ENCODE peak calls at places on chromosomes 2 and 18, in six cellular contexts. R is nephron progenitor cell, B is A549, X is NCI-H748 treated with DMSO at 0.1 percent for 48 hours, M is posterior cingulate gyrus, H is EL. D is an unnamed sample.

GRCh38 chr2:233025706-233026105 is 6.8 kb upstream of the NEU2 start:
- DNase-seq in B (no peak), M (no peak), X (no peak), H (no peak), R (no peak), D (no peak)

GRCh38 chr2:157887946-157888345 is 11.8 kb upstream of the ACVR1 start:
- DNase-seq in R (no peak), H (no peak), B (no peak), X (no peak), M (no peak), D (no peak)

GRCh38 chr2:715847-716573 is 38.8 kb upstream of the TMEM18 start:
- DNase-seq in M (no peak), X (peak), H (no peak), B (peak), R (no peak), D (no peak)

GRCh38 chr18:11025671-11026070 is 123.7 kb downstream of the PIEZO2 start:
- DNase-seq in B (peak), R (no peak), X (no peak), H (peak), M (no peak), D (no peak)

GRCh38 chr2:95386031-95386430 is 16.5 kb upstream of the FAHD2A start:
- DNase-seq in M (no peak), B (no peak), R (no peak), X (no peak), H (no peak), D (no peak)

GRCh38 chr2:236360486-236360885 is 96.3 kb upstream of the ASB18 start:
- DNase-seq in X (no peak), R (no peak), M (no peak), H (no peak), B (no peak), D (no peak)

GRCh38 chr18:11654736-11655604 is 34.1 kb upstream of the GNAL start:
- DNase-seq in X (peak), H (peak), R (peak), M (peak), B (peak), D (peak)

GRCh38 chr2:46798998-46799698 is 116.5 kb downstream of the MCFD2 start:
- DNase-seq in B (no peak), M (no peak), X (no peak), H (no peak), R (no peak), D (no peak)

GRCh38 chr18:74356959-74357358 is 41.3 kb downstream of the C18orf63 start:
- DNase-seq in M (no peak), H (no peak), X (no peak), B (no peak), R (no peak), D (no peak)

GRCh38 chr2:42928692-42929576 is 136.6 kb upstream of the HAAO start:
- DNase-seq in X (peak), B (peak), M (no peak), H (peak), R (peak), D (peak)

GRCh38 chr2:6909431-6910385 is 7.5 kb upstream of the RNF144A start:
- DNase-seq in M (no peak), H (no peak), X (no peak), R (no peak), B (no peak), D (no peak)

GRCh38 chr2:173631123-173631450 is 276.4 kb downstream of the CDCA7 start:
- DNase-seq in R (peak), B (peak), H (peak), X (no peak), M (no peak), D (no peak)

GRCh38 chr18:76923485-76924085 is 101.2 kb downstream of the ZNF236 start:
- DNase-seq in H (peak), B (peak), R (peak), X (no peak), M (no peak), D (peak)

GRCh38 chr2:162091325-162092007 is 17.5 kb upstream of the DPP4 start:
- DNase-seq in H (peak), R (no peak), X (peak), M (no peak), B (peak), D (peak)

GRCh38 chr2:61016392-61017002 is 1.0 kb upstream of the PEX13 start:
- DNase-seq in R (no peak), M (no peak), B (peak), X (no peak), H (no peak), D (peak)

GRCh38 chr18:7303306-7303705 is 72.4 kb downstream of the LRRC30 start:
- DNase-seq in M (no peak), X (no peak), H (no peak), B (no peak), R (no peak), D (no peak)

GRCh38 chr2:212227755-212228154 is 310.8 kb downstream of the ERBB4 start:
- DNase-seq in X (peak), R (no peak), B (peak), M (no peak), H (peak), D (peak)

GRCh38 chr2:218270721-218271486 is 585 bp downstream of the PNKD start:
- DNase-seq in X (no peak), B (no peak), R (no peak), H (peak), M (peak), D (peak)

D was measured in NCI-H146.